ENCODE peak calls at places on chromosomes 1 and 21, in ten cellular contexts. G is H9; O is endodermal cell; W is breast epithelium; L is ascending aorta; I is cardiac muscle cell; C is CD8-positive, alpha-beta T cell; R is suprapubic skin; A is left lung; D is upper lobe of right lung. T is an unnamed sample. For H3K27me3 and H3K4me1, the result is how much of the 10 kb centered on the place peaks cover.

GRCh38 chr1:222073307-222073995 is 331.6 kb upstream of the DUSP10 start:
- DNase-seq in G (no peak), O (no peak), W (no peak), L (no peak), I (peak), C (no peak), R (no peak), A (no peak), D (no peak), T (peak)

GRCh38 chr1:2053784-2054376 is 3.7 kb downstream of the PRKCZ start:
- DNase-seq in G (no peak), O (no peak), W (no peak), L (no peak), I (no peak), C (no peak), R (no peak), A (no peak), D (no peak), T (no peak)

GRCh38 chr1:205335692-205336091 is 14.1 kb upstream of the NUAK2 start:
- DNase-seq in G (peak), O (peak), W (peak), L (peak), I (peak), C (peak), R (no peak), A (peak), D (peak), T (no peak)

GRCh38 chr1:35745124-35745730 is 24.6 kb downstream of the CLSPN start:
- DNase-seq in G (no peak), O (no peak), W (no peak), L (no peak), I (no peak), C (no peak), R (no peak), A (no peak), D (no peak), T (no peak)

GRCh38 chr1:43214465-43215444 is 42.6 kb downstream of the CFAP57 start:
- DNase-seq in G (no peak), O (no peak), W (no peak), L (no peak), I (peak), C (no peak), R (no peak), A (no peak), D (no peak), T (no peak)

GRCh38 chr1:40133839-40134238 is 27.3 kb upstream of the RLF start:
- DNase-seq in G (no peak), O (no peak), W (no peak), L (no peak), I (no peak), C (no peak), R (no peak), A (no peak), D (no peak), T (no peak)

GRCh38 chr1:177953549-177953948 is 16.3 kb downstream of the SEC16B start:
- DNase-seq in G (no peak), O (no peak), W (no peak), L (no peak), I (no peak), C (no peak), R (no peak), A (no peak), D (no peak), T (no peak)

GRCh38 chr1:58861510-58861909 is 77.7 kb upstream of the JUN start:
- DNase-seq in G (no peak), O (no peak), W (no peak), L (no peak), I (peak), C (no peak), R (no peak), A (no peak), D (no peak), T (peak)

GRCh38 chr1:44717653-44718052 is 13.3 kb downstream of the RNU5D-1 start:
- DNase-seq in G (no peak), O (no peak), W (no peak), L (no peak), I (no peak), C (no peak), R (no peak), A (no peak), D (no peak), T (no peak)

GRCh38 chr1:38775175-38775845 is 84.3 kb downstream of the RRAGC start:
- DNase-seq in G (no peak), O (no peak), W (no peak), L (no peak), I (no peak), C (no peak), R (no peak), A (no peak), D (no peak), T (no peak)

GRCh38 chr1:30760596-30761311 is 3.2 kb upstream of the LAPTM5 start:
- DNase-seq in G (no peak), O (no peak), W (no peak), L (no peak), I (no peak), C (no peak), R (no peak), A (no peak), D (no peak), T (no peak)

GRCh38 chr1:86382878-86383277 is 13.2 kb downstream of the ODF2L start:
- DNase-seq in G (no peak), O (no peak), W (no peak), L (no peak), I (peak), C (no peak), R (no peak), A (no peak), D (no peak), T (no peak)

GRCh38 chr21:37145635-37146111 is 72.6 kb downstream of the TTC3 start:
- DNase-seq in G (no peak), O (peak), W (no peak), L (no peak), I (peak), C (no peak), R (no peak), A (no peak), D (no peak), T (peak)

GRCh38 chr1:245915406-245915805 is 591.7 kb downstream of the SMYD3 start:
- DNase-seq in G (no peak), O (no peak), W (no peak), L (no peak), I (no peak), C (no peak), R (no peak), A (no peak), D (no peak), T (no peak)

GRCh38 chr1:33610864-33611455 is 138.5 kb downstream of the ZSCAN20 start:
- DNase-seq in G (no peak), O (no peak), W (no peak), L (no peak), I (no peak), C (no peak), R (no peak), A (no peak), D (no peak), T (no peak)
- H3K27me3 ChIP-seq in G (under half), O (under half), W (under half), L (under half), I (under half), C (under half), R (under half), A (under half), D (under half), T (under half)

GRCh38 chr1:28552482-28553228 is at the start of gene TRNAU1AP:
- DNase-seq in G (peak), O (peak), W (peak), L (peak), I (peak), C (peak), R (peak), A (peak), D (peak), T (peak)
- TF ChIP-seq CTCF in G (peak), O (peak), W (no peak), L (no peak), I (no peak), C (no peak), R (no peak), A (no peak), D (no peak), T (peak)

GRCh38 chr1:115301438-115302020 is 36.5 kb downstream of the NGF start:
- DNase-seq in G (no peak), O (no peak), W (no peak), L (no peak), I (no peak), C (no peak), R (no peak), A (no peak), D (no peak), T (no peak)
- H3K4me1 ChIP-seq in G (under half), O (under half), W (under half), L (under half), I (under half), C (under half), R (under half), A (under half), D (under half), T (under half)

GRCh38 chr1:61043010-61043820 is 39.1 kb upstream of the NFIA start:
- DNase-seq in G (peak), O (peak), W (peak), L (peak), I (peak), C (peak), R (peak), A (peak), D (peak), T (no peak)

GRCh38 chr1:61050541-61051454 is 31.6 kb upstream of the NFIA start:
- DNase-seq in G (peak), O (peak), W (no peak), L (peak), I (peak), C (no peak), R (peak), A (peak), D (peak), T (no peak)

GRCh38 chr1:61046434-61046833 is 35.9 kb upstream of the NFIA start:
- DNase-seq in G (no peak), O (no peak), W (no peak), L (no peak), I (no peak), C (no peak), R (no peak), A (no peak), D (no peak), T (no peak)

GRCh38 chr1:61049850-61050540 is 32.4 kb upstream of the NFIA start:
- DNase-seq in G (peak), O (peak), W (peak), L (peak), I (peak), C (peak), R (peak), A (peak), D (peak), T (peak)

DNA sequence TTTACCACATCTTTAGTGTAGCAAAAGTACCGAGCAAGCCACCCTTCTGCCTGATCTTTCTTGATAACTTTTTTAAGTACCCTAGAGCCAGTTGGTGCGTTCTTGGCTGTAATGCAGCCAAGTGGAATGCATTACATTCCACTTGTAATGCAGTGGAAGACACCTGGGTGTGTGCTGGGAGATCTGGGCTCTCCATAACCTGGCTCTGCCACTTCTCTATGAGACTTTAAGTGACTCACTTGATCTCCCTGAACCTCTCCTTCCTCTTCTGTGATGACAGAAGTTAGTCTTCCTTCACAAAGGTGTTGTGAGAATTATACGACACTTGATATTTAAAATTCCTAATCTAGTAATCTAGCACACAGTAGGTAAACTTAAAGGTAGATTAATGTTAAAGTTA is 35.3 kb upstream of the NFIA start:
- DNase-seq in G (no peak), O (no peak), W (no peak), L (no peak), I (no peak), C (no peak), R (no peak), A (no peak), D (no peak), T (no peak)
- H3K27me3 ChIP-seq in G (under half), O (half or more), W (under half), L (under half), I (half or more), C (under half), R (under half), A (under half), D (under half), T (under half)

DNA sequence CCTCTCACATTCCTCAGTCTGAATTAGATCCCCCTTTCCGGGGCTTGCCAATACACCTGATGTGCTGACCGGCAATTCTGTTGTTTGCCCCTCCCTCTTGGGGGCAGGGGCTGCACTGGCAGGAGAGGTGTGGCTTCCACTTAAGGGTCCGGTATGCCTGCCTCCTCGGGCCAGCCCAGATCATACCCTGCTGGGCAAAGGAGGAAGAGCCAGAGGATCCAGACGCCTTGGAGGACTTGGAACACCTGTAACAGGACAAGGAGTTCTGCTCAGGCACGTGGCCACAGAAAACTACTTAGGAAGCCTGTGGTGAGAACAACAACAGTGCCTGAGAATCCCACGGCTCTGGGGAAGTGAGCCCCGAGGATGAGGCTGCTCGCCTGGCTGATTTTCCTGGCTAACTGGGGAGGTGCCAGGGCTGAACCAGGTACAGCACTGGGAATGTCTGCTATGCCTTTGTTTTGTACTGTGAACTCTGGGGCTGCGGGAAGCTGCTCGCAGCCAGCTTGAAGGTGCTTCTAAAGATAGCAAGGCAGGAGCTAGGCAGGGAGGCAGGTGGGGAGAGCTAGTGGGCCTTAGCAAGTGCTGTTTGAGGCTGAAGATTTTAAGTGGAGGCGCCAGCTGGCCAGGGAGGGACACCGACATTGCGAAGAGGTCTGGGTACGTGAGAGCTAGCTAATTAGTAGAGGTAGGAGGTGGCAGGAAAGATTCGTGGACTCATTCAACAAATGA is at the start of gene SMPDL3B:
- DNase-seq in G (peak), O (peak), W (peak), L (no peak), I (no peak), C (no peak), R (no peak), A (peak), D (peak), T (peak)
- TF ChIP-seq CTCF in G (peak), O (peak), W (peak), L (no peak), I (no peak), C (no peak), R (no peak), A (no peak), D (peak), T (peak)

DNA sequence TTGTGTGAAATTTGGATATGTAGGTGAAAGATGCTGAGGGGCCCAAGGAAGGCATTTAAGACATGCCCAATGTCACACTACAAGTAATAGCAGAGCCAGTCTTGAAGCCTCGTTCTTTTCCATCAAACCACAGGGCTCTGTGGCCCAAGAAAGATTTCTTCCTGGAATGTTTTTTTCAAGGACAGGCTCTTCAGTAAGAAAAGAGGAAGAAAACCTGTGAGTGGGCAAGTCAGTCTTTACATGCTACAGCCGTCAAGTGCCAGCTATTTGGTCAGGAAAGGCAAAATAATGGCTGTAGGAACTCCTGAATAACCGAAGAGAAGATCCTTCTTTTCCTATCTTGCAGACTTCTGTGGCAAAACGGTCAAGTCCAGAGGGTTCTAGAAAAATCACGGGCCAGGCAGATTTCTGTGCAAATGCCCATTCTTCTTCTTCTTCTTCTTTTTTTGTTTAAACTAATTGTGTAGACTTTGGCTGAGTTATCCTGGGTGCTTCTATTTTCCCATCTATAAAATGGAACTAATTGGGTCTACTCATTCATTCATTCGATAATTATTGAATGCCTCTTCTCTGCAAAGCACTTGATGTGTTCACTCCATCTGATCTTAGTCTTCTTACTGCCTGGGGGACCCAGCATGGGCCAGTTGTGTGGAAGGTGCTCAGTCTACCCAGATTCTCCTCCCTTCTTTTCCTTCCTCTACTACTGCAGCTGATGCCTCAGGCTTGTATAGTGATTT is 1.9 kb upstream of the ID3 start:
- DNase-seq in G (no peak), O (no peak), W (no peak), L (no peak), I (peak), C (no peak), R (no peak), A (no peak), D (no peak), T (no peak)
- H3K4me1 ChIP-seq in G (under half), O (under half), W (under half), L (under half), I (under half), C (under half), R (half or more), A (half or more), D (under half), T (under half)